ENCODE peak calls at places on chromosomes 6 and 20, in nine cellular contexts. F is fibroblast of the conjunctiva; R is WTC11; A is Daoy; K is activated naive CD8-positive, alpha-beta T cell treated with anti-CD3 and anti-CD28 coated beads for 36 hours; N is head of caudate nucleus; Y is BJ; C is RPMI8226; D is NCI-H748 treated with DMSO at 0.1 percent for 48 hours. I is an unnamed sample.

GRCh38 chr6:21587925-21588811 is 5.4 kb upstream of the SOX4 start:
- DNase-seq in D (peak), N (peak), Y (no peak), K (peak), F (no peak), C (peak), R (peak), A (peak), I (peak)

GRCh38 chr20:22585786-22586493 is 1.6 kb upstream of the FOXA2 start:
- DNase-seq in Y (no peak), A (no peak), D (no peak), F (no peak), K (no peak), R (peak), N (no peak), C (no peak), I (no peak)

GRCh38 chr6:109477184-109477583 is 5.8 kb downstream of the ZBTB24 start:
- DNase-seq in Y (no peak), N (no peak), C (no peak), K (no peak), A (no peak), R (no peak), F (no peak), D (no peak), I (no peak)

GRCh38 chr6:135938588-135939215 is 87.2 kb downstream of the PDE7B start:
- DNase-seq in R (no peak), C (no peak), Y (no peak), D (no peak), F (peak), K (no peak), N (no peak), A (peak), I (peak)

GRCh38 chr20:63675681-63676368 is 17.7 kb downstream of the RTEL1 start:
- DNase-seq in Y (no peak), C (no peak), D (no peak), K (no peak), N (no peak), R (no peak), A (no peak), F (no peak), I (no peak)

GRCh38 chr20:58463231-58463630 is 52.0 kb downstream of the APCDD1L start:
- DNase-seq in K (no peak), N (no peak), A (no peak), Y (no peak), F (no peak), D (no peak), R (no peak), C (no peak), I (no peak)

GRCh38 chr20:56634735-56635422 is 5.8 kb downstream of the TFAP2C start:
- DNase-seq in A (no peak), F (no peak), K (no peak), N (no peak), Y (no peak), C (no peak), R (peak), D (no peak), I (peak)

GRCh38 chr6:56046576-56046975 is 171.2 kb upstream of the BMP5 start:
- DNase-seq in R (no peak), A (peak), F (no peak), D (no peak), C (peak), Y (no peak), K (no peak), N (no peak), I (peak)

GRCh38 chr20:47710665-47711045 is 74.6 kb downstream of the SULF2 start:
- DNase-seq in F (no peak), C (no peak), D (no peak), A (no peak), N (no peak), K (no peak), R (no peak), Y (no peak), I (no peak)

GRCh38 chr6:104326173-104327001 is 533.3 kb downstream of the HACE1 start:
- DNase-seq in C (no peak), Y (peak), N (no peak), A (no peak), D (no peak), F (peak), R (no peak), K (no peak), I (peak)

GRCh38 chr20:34621383-34622367 is 55.2 kb downstream of the PIGU start:
- DNase-seq in C (no peak), K (no peak), A (no peak), D (peak), Y (no peak), F (no peak), N (no peak), R (no peak), I (peak)

GRCh38 chr6:33421344-33421643 is 1.4 kb downstream of the SYNGAP1 start:
- DNase-seq in C (no peak), D (no peak), F (no peak), N (no peak), K (no peak), A (no peak), R (no peak), Y (no peak), I (no peak)

GRCh38 chr6:158150701-158151100 is 17.4 kb downstream of the SERAC1 start:
- DNase-seq in K (no peak), D (no peak), F (no peak), Y (no peak), N (no peak), A (peak), C (no peak), R (no peak), I (peak)

GRCh38 chr6:13614126-13614925 is 809 bp upstream of the NOL7 start:
- DNase-seq in K (peak), R (no peak), F (no peak), A (peak), D (peak), N (peak), Y (no peak), C (peak), I (peak)

GRCh38 chr6:32163559-32164258 is 686 bp upstream of the EGFL8 start:
- DNase-seq in K (no peak), Y (no peak), A (no peak), D (no peak), C (no peak), N (peak), F (no peak), R (no peak), I (no peak)

GRCh38 chr6:69867075-69867911 is 937 bp downstream of the COL19A1 start:
- DNase-seq in C (peak), A (peak), K (peak), F (no peak), R (peak), D (peak), N (peak), Y (no peak), I (peak)

GRCh38 chr20:36462440-36463211 is 78.7 kb upstream of the MYL9 start:
- DNase-seq in Y (no peak), C (no peak), A (peak), R (no peak), D (no peak), K (peak), F (no peak), N (no peak), I (peak)

GRCh38 chr20:63054695-63055240 is 48.0 kb upstream of the BHLHE23 start:
- DNase-seq in R (peak), K (no peak), F (no peak), C (no peak), A (no peak), Y (no peak), N (no peak), D (no peak), I (no peak)

GRCh38 chr6:7821426-7821825 is 89.2 kb downstream of the TXNDC5 start:
- DNase-seq in N (no peak), R (no peak), K (no peak), D (no peak), Y (no peak), F (no peak), C (no peak), A (peak), I (peak)

GRCh38 chr6:15421945-15422733 is 176.3 kb downstream of the JARID2 start:
- DNase-seq in K (peak), F (no peak), R (no peak), C (no peak), A (no peak), Y (no peak), N (no peak), D (no peak), I (no peak)

GRCh38 chr20:41169184-41169690 is 31.9 kb downstream of the PLCG1 start:
- DNase-seq in C (no peak), K (no peak), N (no peak), D (no peak), A (no peak), Y (no peak), R (no peak), F (no peak), I (no peak)

GRCh38 chr6:107965746-107966145 is 7.7 kb upstream of the SEC63 start:
- DNase-seq in F (peak), D (no peak), C (no peak), A (no peak), R (no peak), K (no peak), N (no peak), Y (no peak), I (peak)

GRCh38 chr6:107941627-107942026 is 16.4 kb downstream of the SEC63 start:
- DNase-seq in N (no peak), D (no peak), F (no peak), Y (no peak), C (no peak), A (no peak), R (no peak), K (no peak), I (no peak)

GRCh38 chr20:57563522-57563921 is 2.6 kb downstream of the PCK1 start:
- DNase-seq in K (no peak), D (no peak), C (no peak), R (no peak), N (no peak), A (no peak), Y (no peak), F (no peak), I (no peak)

GRCh38 chr6:89282749-89283148 is 32.4 kb downstream of the GABRR2 start:
- DNase-seq in N (no peak), A (no peak), F (no peak), D (no peak), Y (no peak), K (no peak), R (no peak), C (no peak), I (no peak)

GRCh38 chr6:52207066-52207465 is 20.9 kb downstream of the IL17A start:
- DNase-seq in A (no peak), N (no peak), K (no peak), Y (no peak), R (no peak), C (no peak), D (no peak), F (no peak), I (no peak)

GRCh38 chr20:1242530-1242929 is 16.7 kb downstream of the RAD21L1 start:
- DNase-seq in N (no peak), Y (peak), A (peak), R (no peak), C (no peak), D (no peak), F (no peak), K (no peak), I (peak)

GRCh38 chr20:48283470-48284110 is 498.3 kb upstream of the SULF2 start:
- DNase-seq in Y (peak), K (no peak), F (peak), R (no peak), A (peak), N (peak), D (peak), C (peak), I (peak)

GRCh38 chr6:167704396-167704801 is 122.3 kb upstream of the AFDN start:
- DNase-seq in D (no peak), K (no peak), A (no peak), Y (no peak), C (no peak), R (no peak), N (no peak), F (no peak), I (no peak)